ENCODE peak calls at places on chromosomes 3 and 15, in six cellular contexts. L is HAP-1, Z is fibroblast of mammary gland, H is Karpas-422, K is brain microvascular endothelial cell, Y is stomach. P is an unnamed sample.

GRCh38 chr3:99286266-99286845 is 352.0 kb upstream of the COL8A1 start:
- DNase-seq in Y (no peak), Z (peak), L (no peak), H (no peak), K (no peak), P (no peak)

GRCh38 chr3:107366766-107367165 is 10.5 kb upstream of the CCDC54 start:
- DNase-seq in Z (no peak), L (peak), Y (no peak), H (no peak), K (peak), P (no peak)

GRCh38 chr3:49182682-49183081 is 11.3 kb downstream of the KLHDC8B start:
- DNase-seq in Y (no peak), L (no peak), Z (no peak), H (no peak), K (no peak), P (no peak)

GRCh38 chr15:78265752-78266224 is 1.4 kb downstream of the DNAJA4 start:
- DNase-seq in Y (no peak), K (peak), H (no peak), L (no peak), Z (peak), P (no peak)

GRCh38 chr3:46369675-46370132 is 1.0 kb upstream of the CCR5 start:
- DNase-seq in Y (no peak), Z (no peak), L (no peak), K (no peak), H (no peak), P (no peak)

GRCh38 chr15:97126556-97127233 is 796.2 kb downstream of the NR2F2 start:
- DNase-seq in Y (no peak), K (no peak), Z (no peak), H (no peak), L (no peak), P (no peak)

GRCh38 chr3:84165278-84165677 is 793.5 kb upstream of the CADM2 start:
- DNase-seq in L (no peak), Y (no peak), Z (no peak), H (no peak), K (no peak), P (no peak)

GRCh38 chr15:50906954-50907865 is 1.3 kb upstream of the AP4E1 start:
- DNase-seq in K (no peak), L (peak), H (peak), Y (peak), Z (no peak), P (no peak)

GRCh38 chr3:171954644-171955365 is 84.6 kb upstream of the FNDC3B start:
- DNase-seq in Z (no peak), Y (no peak), H (no peak), K (peak), L (no peak), P (no peak)

GRCh38 chr3:99176169-99176964 is 274.9 kb upstream of the DCBLD2 start:
- DNase-seq in Z (no peak), K (no peak), Y (no peak), H (no peak), L (no peak), P (no peak)

GRCh38 chr15:91316123-91316522 is 216.1 kb downstream of the SV2B start:
- DNase-seq in Y (no peak), Z (no peak), L (no peak), H (no peak), K (no peak), P (no peak)

GRCh38 chr3:73214846-73215245 is 153.4 kb downstream of the EBLN2 start:
- DNase-seq in Z (no peak), K (no peak), Y (no peak), H (no peak), L (no peak), P (no peak)

GRCh38 chr15:51589881-51590570 is 32.5 kb downstream of the DMXL2 start:
- DNase-seq in Z (no peak), K (no peak), H (peak), L (no peak), Y (no peak), P (no peak)

GRCh38 chr15:75019916-75020315 is 3.5 kb upstream of the PPCDC start:
- DNase-seq in Z (no peak), Y (no peak), H (no peak), L (no peak), K (no peak), P (no peak)

GRCh38 chr3:20054549-20054987 is 14.3 kb downstream of the KAT2B start:
- DNase-seq in K (peak), Z (peak), L (no peak), Y (peak), H (peak), P (peak)
- H3K4me3 ChIP-seq in K (no peak), Z (no peak), L (no peak), Y (no peak), H (peak), P (no peak)

DNA sequence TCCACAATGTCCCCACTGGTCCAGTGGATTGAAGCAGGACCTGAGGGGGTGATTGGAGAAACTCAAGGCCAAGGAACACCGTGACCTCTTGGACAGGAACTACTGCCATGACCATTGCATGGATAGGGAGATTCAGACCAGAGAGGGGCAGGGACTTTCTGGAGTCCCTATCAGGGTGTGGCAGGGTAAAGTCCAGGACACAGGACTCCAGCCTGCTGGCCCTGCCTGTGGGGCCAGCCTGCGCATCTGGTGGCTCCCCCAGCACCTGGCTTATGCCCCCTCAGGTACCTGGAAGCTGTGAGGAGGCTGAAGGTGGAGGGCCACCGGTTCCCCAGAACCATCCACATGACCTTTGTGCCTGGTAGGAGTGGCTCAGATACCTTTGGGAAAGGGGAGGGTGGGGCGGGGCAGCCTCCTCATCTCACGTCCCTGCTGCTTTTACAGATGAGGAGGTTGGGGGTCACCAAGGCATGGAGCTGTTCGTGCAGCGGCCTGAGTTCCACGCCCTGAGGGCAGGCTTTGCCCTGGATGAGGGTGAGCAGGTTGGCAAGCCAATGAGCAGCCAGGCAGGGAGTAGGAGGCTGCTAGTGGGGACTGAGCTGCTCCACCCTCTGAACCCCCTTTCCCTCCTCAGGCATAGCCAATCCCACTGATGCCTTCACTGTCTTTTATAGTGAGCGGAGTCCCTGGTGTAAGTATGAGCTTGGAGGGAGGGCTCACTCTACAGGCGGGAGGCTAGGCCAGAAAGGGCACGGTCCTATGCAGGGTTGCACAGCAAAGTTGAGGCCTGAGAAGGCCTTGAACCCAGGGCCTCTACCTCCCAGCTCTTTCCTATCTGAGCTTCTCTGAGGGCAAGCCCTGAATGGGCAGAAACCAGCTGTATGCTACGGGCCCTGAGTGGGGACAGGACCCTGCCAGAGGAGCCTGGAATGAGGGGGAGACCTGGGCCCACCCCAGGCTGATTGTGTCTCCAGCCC is 2.9 kb downstream of the ACY1 start:
- DNase-seq in H (no peak), K (no peak), L (no peak), Y (peak), Z (no peak), P (no peak)
- H3K4me3 ChIP-seq in H (no peak), K (no peak), L (no peak), Y (no peak), Z (no peak), P (no peak)

GRCh38 chr3:129613205-129613740 is 6.8 kb upstream of the PLXND1 start:
- DNase-seq in K (no peak), Z (no peak), L (no peak), H (no peak), Y (no peak), P (no peak)

GRCh38 chr3:129611812-129612349 is 5.4 kb upstream of the PLXND1 start:
- DNase-seq in Z (no peak), K (peak), L (no peak), Y (no peak), H (no peak), P (no peak)

GRCh38 chr3:129611446-129611800 is 4.9 kb upstream of the PLXND1 start:
- DNase-seq in K (no peak), H (no peak), Y (no peak), Z (no peak), L (no peak), P (no peak)

GRCh38 chr3:129614435-129614834 is 8.0 kb upstream of the PLXND1 start:
- DNase-seq in Y (no peak), L (no peak), H (no peak), K (no peak), Z (no peak), P (no peak)

GRCh38 chr3:129612350-129613204 is 6.1 kb upstream of the PLXND1 start:
- DNase-seq in L (no peak), H (no peak), K (no peak), Z (no peak), Y (no peak), P (no peak)
- H3K4me3 ChIP-seq in L (no peak), H (no peak), K (no peak), Z (no peak), Y (no peak), P (no peak)

GRCh38 chr15:89378699-89379422 is 44.2 kb upstream of the POLG start:
- DNase-seq in H (no peak), Y (no peak), Z (no peak), K (no peak), L (no peak), P (no peak)
- H3K4me3 ChIP-seq in H (no peak), Y (peak), Z (no peak), K (no peak), L (no peak), P (no peak)

GRCh38 chr3:94822298-94822697 is 759.4 kb downstream of the NSUN3 start:
- DNase-seq in K (no peak), L (no peak), H (no peak), Y (no peak), Z (no peak), P (no peak)
- H3K4me3 ChIP-seq in K (no peak), L (no peak), H (no peak), Y (no peak), Z (no peak), P (no peak)

GRCh38 chr15:73996267-73996666 is 1.8 kb downstream of the PML start:
- DNase-seq in L (no peak), H (no peak), Y (no peak), K (no peak), Z (no peak), P (no peak)

GRCh38 chr15:73994912-73995622 is 551 bp downstream of the PML start:
- DNase-seq in Y (no peak), H (peak), Z (no peak), L (peak), K (no peak), P (no peak)

GRCh38 chr15:73997986-73998385 is 3.5 kb downstream of the PML start:
- DNase-seq in Y (no peak), Z (no peak), H (no peak), K (no peak), L (no peak), P (no peak)

GRCh38 chr15:73994419-73994883 is at the start of gene PML:
- DNase-seq in K (peak), L (peak), H (peak), Z (peak), Y (peak), P (peak)

GRCh38 chr15:73996939-73997338 is 2.4 kb downstream of the PML start:
- DNase-seq in Z (peak), H (peak), Y (no peak), L (no peak), K (peak), P (no peak)
- H3K4me3 ChIP-seq in Z (peak), H (peak), Y (peak), L (no peak), K (peak), P (no peak)